ENCODE peak calls at places on chromosomes 7 and 10, in six cellular contexts. One of them, this sample, is unnamed. For H3K9me3, the result is how much of the 10 kb centered on the place peaks cover.

GRCh38 chr10:121084675-121085070 is 233.5 kb downstream of the WDR11 start:
- DNase-seq in AG04450: no peak
- DNase-seq in OCI-LY7: no peak
- DNase-seq in effector memory CD4-positive, alpha-beta T cell: no peak
- DNase-seq in endodermal cell: peak
- DNase-seq in psoas muscle: no peak
- DNase-seq in this sample: no peak

GRCh38 chr7:139713835-139714162 is 64.0 kb downstream of the HIPK2 start:
- DNase-seq in AG04450: no peak
- DNase-seq in effector memory CD4-positive, alpha-beta T cell: no peak
- DNase-seq in OCI-LY7: no peak
- DNase-seq in psoas muscle: no peak
- DNase-seq in endodermal cell: no peak
- DNase-seq in this sample: no peak

GRCh38 chr10:33133557-33133956 is 175.5 kb upstream of the ITGB1 start:
- DNase-seq in endodermal cell: no peak
- DNase-seq in AG04450: no peak
- DNase-seq in effector memory CD4-positive, alpha-beta T cell: no peak
- DNase-seq in psoas muscle: no peak
- DNase-seq in OCI-LY7: no peak
- DNase-seq in this sample: no peak

GRCh38 chr7:139340808-139341057 is 404 bp upstream of the FMC1 start:
- DNase-seq in effector memory CD4-positive, alpha-beta T cell: no peak
- DNase-seq in psoas muscle: peak
- DNase-seq in endodermal cell: no peak
- DNase-seq in OCI-LY7: no peak
- DNase-seq in AG04450: no peak
- DNase-seq in this sample: no peak

GRCh38 chr7:92854501-92855238 is 18.3 kb upstream of the CDK6 start:
- DNase-seq in OCI-LY7: no peak
- DNase-seq in effector memory CD4-positive, alpha-beta T cell: no peak
- DNase-seq in psoas muscle: no peak
- DNase-seq in endodermal cell: no peak
- DNase-seq in AG04450: no peak
- DNase-seq in this sample: no peak

GRCh38 chr10:1308415-1308814 is 252.2 kb downstream of the WDR37 start:
- DNase-seq in OCI-LY7: no peak
- DNase-seq in AG04450: no peak
- DNase-seq in endodermal cell: no peak
- DNase-seq in effector memory CD4-positive, alpha-beta T cell: no peak
- DNase-seq in psoas muscle: no peak
- DNase-seq in this sample: no peak

GRCh38 chr7:120033114-120033513 is 239.9 kb upstream of the KCND2 start:
- DNase-seq in effector memory CD4-positive, alpha-beta T cell: no peak
- DNase-seq in OCI-LY7: no peak
- DNase-seq in psoas muscle: no peak
- DNase-seq in endodermal cell: no peak
- DNase-seq in AG04450: no peak
- DNase-seq in this sample: no peak

GRCh38 chr7:117993377-117994003 is 120.2 kb upstream of the CTTNBP2 start:
- DNase-seq in endodermal cell: peak
- DNase-seq in psoas muscle: no peak
- DNase-seq in AG04450: no peak
- DNase-seq in OCI-LY7: peak
- DNase-seq in effector memory CD4-positive, alpha-beta T cell: no peak
- DNase-seq in this sample: no peak

GRCh38 chr7:158314394-158314793 is 273.2 kb downstream of the PTPRN2 start:
- DNase-seq in AG04450: no peak
- DNase-seq in effector memory CD4-positive, alpha-beta T cell: no peak
- DNase-seq in psoas muscle: no peak
- DNase-seq in endodermal cell: no peak
- DNase-seq in OCI-LY7: no peak
- DNase-seq in this sample: no peak

GRCh38 chr7:158315326-158315725 is 272.3 kb downstream of the PTPRN2 start:
- DNase-seq in effector memory CD4-positive, alpha-beta T cell: no peak
- DNase-seq in endodermal cell: no peak
- DNase-seq in AG04450: no peak
- DNase-seq in psoas muscle: no peak
- DNase-seq in OCI-LY7: no peak
- DNase-seq in this sample: no peak

GRCh38 chr7:158312789-158313188 is 274.8 kb downstream of the PTPRN2 start:
- DNase-seq in effector memory CD4-positive, alpha-beta T cell: no peak
- DNase-seq in AG04450: no peak
- DNase-seq in psoas muscle: no peak
- DNase-seq in endodermal cell: no peak
- DNase-seq in OCI-LY7: no peak
- DNase-seq in this sample: no peak

GRCh38 chr7:158315881-158316280 is 271.7 kb downstream of the PTPRN2 start:
- DNase-seq in effector memory CD4-positive, alpha-beta T cell: no peak
- DNase-seq in OCI-LY7: no peak
- DNase-seq in psoas muscle: no peak
- DNase-seq in AG04450: no peak
- DNase-seq in endodermal cell: no peak
- DNase-seq in this sample: no peak

GRCh38 chr7:158313931-158314330 is 273.7 kb downstream of the PTPRN2 start:
- DNase-seq in AG04450: no peak
- DNase-seq in effector memory CD4-positive, alpha-beta T cell: no peak
- DNase-seq in endodermal cell: no peak
- DNase-seq in OCI-LY7: no peak
- DNase-seq in psoas muscle: no peak
- DNase-seq in this sample: no peak
- H3K9me3 ChIP-seq in AG04450: half or more
- H3K9me3 ChIP-seq in effector memory CD4-positive, alpha-beta T cell: under half
- H3K9me3 ChIP-seq in endodermal cell: half or more
- H3K9me3 ChIP-seq in OCI-LY7: under half
- H3K9me3 ChIP-seq in psoas muscle: under half
- H3K9me3 ChIP-seq in this sample: under half

DNA sequence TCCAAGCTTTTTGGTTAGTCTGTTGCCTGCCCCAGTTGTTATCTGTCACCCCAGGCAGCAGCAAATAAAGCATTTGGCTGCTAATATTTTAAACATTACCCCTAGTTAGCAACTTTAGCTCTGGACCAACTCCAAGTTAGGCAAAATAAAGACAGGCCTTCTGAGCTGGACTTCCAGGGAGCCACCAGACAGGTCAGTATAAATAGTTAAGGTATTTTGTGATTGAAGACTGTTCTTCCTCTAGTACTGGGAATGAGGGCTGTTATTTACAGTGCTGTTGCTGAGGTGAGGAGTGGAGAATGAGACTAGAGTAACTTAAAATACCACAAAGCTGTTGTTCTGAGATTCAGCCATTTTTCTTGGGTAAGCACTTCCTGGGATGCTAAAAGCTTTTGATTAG is 40.1 kb downstream of the ZNF518A start:
- DNase-seq in effector memory CD4-positive, alpha-beta T cell: no peak
- DNase-seq in psoas muscle: no peak
- DNase-seq in OCI-LY7: no peak
- DNase-seq in endodermal cell: no peak
- DNase-seq in AG04450: no peak
- DNase-seq in this sample: no peak
- H3K9me3 ChIP-seq in effector memory CD4-positive, alpha-beta T cell: under half
- H3K9me3 ChIP-seq in psoas muscle: under half
- H3K9me3 ChIP-seq in OCI-LY7: under half
- H3K9me3 ChIP-seq in endodermal cell: under half
- H3K9me3 ChIP-seq in AG04450: under half
- H3K9me3 ChIP-seq in this sample: under half

DNA sequence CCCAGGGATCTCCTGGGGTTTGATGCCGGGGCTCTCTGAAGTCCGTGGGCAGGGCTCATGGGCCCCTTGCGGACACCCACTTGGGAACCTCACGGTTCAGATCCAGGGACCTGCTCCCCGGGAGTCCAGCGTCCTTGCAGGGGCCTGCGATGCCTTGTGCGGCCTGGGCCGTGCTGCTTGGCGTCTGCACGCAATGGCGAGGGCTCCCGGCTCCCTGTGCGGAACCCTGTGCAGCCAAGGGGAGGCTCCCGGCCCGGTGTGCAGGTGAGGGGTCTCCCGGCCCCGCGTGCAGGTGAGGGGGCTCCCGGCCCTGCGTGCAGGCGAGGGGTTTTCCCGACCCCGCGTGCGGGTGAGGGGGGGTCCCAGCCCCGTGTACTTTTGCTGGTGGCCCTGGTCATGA is 146.7 kb downstream of the DNAJB6 start:
- DNase-seq in effector memory CD4-positive, alpha-beta T cell: no peak
- DNase-seq in psoas muscle: no peak
- DNase-seq in OCI-LY7: no peak
- DNase-seq in AG04450: no peak
- DNase-seq in endodermal cell: peak
- DNase-seq in this sample: no peak
- H3K9me3 ChIP-seq in effector memory CD4-positive, alpha-beta T cell: under half
- H3K9me3 ChIP-seq in psoas muscle: under half
- H3K9me3 ChIP-seq in OCI-LY7: under half
- H3K9me3 ChIP-seq in AG04450: half or more
- H3K9me3 ChIP-seq in endodermal cell: half or more
- H3K9me3 ChIP-seq in this sample: under half

GRCh38 chr10:69552268-69552667 is 21.0 kb downstream of the NEUROG3 start:
- DNase-seq in endodermal cell: no peak
- DNase-seq in psoas muscle: no peak
- DNase-seq in AG04450: no peak
- DNase-seq in effector memory CD4-positive, alpha-beta T cell: no peak
- DNase-seq in OCI-LY7: no peak
- DNase-seq in this sample: no peak

GRCh38 chr10:69558559-69558958 is 14.7 kb downstream of the NEUROG3 start:
- DNase-seq in OCI-LY7: no peak
- DNase-seq in psoas muscle: no peak
- DNase-seq in effector memory CD4-positive, alpha-beta T cell: no peak
- DNase-seq in AG04450: no peak
- DNase-seq in endodermal cell: no peak
- DNase-seq in this sample: no peak

GRCh38 chr10:69554611-69555010 is 18.6 kb downstream of the NEUROG3 start:
- DNase-seq in psoas muscle: no peak
- DNase-seq in OCI-LY7: no peak
- DNase-seq in effector memory CD4-positive, alpha-beta T cell: no peak
- DNase-seq in AG04450: no peak
- DNase-seq in endodermal cell: no peak
- DNase-seq in this sample: no peak

GRCh38 chr10:69549959-69550358 is 23.3 kb downstream of the NEUROG3 start:
- DNase-seq in psoas muscle: no peak
- DNase-seq in endodermal cell: no peak
- DNase-seq in AG04450: no peak
- DNase-seq in effector memory CD4-positive, alpha-beta T cell: no peak
- DNase-seq in OCI-LY7: peak
- DNase-seq in this sample: no peak

GRCh38 chr10:69553328-69553727 is 19.9 kb downstream of the NEUROG3 start:
- DNase-seq in OCI-LY7: no peak
- DNase-seq in AG04450: no peak
- DNase-seq in endodermal cell: no peak
- DNase-seq in psoas muscle: no peak
- DNase-seq in effector memory CD4-positive, alpha-beta T cell: no peak
- DNase-seq in this sample: no peak
- H3K9me3 ChIP-seq in OCI-LY7: under half
- H3K9me3 ChIP-seq in AG04450: under half
- H3K9me3 ChIP-seq in endodermal cell: under half
- H3K9me3 ChIP-seq in psoas muscle: under half
- H3K9me3 ChIP-seq in effector memory CD4-positive, alpha-beta T cell: under half
- H3K9me3 ChIP-seq in this sample: under half

GRCh38 chr7:57370066-57370738 is 79.8 kb upstream of the ZNF716 start:
- DNase-seq in effector memory CD4-positive, alpha-beta T cell: no peak
- DNase-seq in AG04450: no peak
- DNase-seq in OCI-LY7: no peak
- DNase-seq in endodermal cell: no peak
- DNase-seq in psoas muscle: no peak
- DNase-seq in this sample: no peak

GRCh38 chr7:57363321-57363720 is 86.7 kb upstream of the ZNF716 start:
- DNase-seq in endodermal cell: no peak
- DNase-seq in psoas muscle: no peak
- DNase-seq in effector memory CD4-positive, alpha-beta T cell: no peak
- DNase-seq in AG04450: no peak
- DNase-seq in OCI-LY7: no peak
- DNase-seq in this sample: no peak

GRCh38 chr7:57370739-57371098 is 79.3 kb upstream of the ZNF716 start:
- DNase-seq in effector memory CD4-positive, alpha-beta T cell: no peak
- DNase-seq in endodermal cell: no peak
- DNase-seq in AG04450: no peak
- DNase-seq in OCI-LY7: no peak
- DNase-seq in psoas muscle: no peak
- DNase-seq in this sample: no peak

GRCh38 chr7:57364933-57365710 is 84.9 kb upstream of the ZNF716 start:
- DNase-seq in psoas muscle: no peak
- DNase-seq in AG04450: no peak
- DNase-seq in effector memory CD4-positive, alpha-beta T cell: no peak
- DNase-seq in OCI-LY7: no peak
- DNase-seq in endodermal cell: no peak
- DNase-seq in this sample: no peak

GRCh38 chr7:57367171-57367570 is 82.8 kb upstream of the ZNF716 start:
- DNase-seq in OCI-LY7: no peak
- DNase-seq in effector memory CD4-positive, alpha-beta T cell: no peak
- DNase-seq in AG04450: no peak
- DNase-seq in endodermal cell: no peak
- DNase-seq in psoas muscle: no peak
- DNase-seq in this sample: no peak
- H3K9me3 ChIP-seq in OCI-LY7: under half
- H3K9me3 ChIP-seq in effector memory CD4-positive, alpha-beta T cell: under half
- H3K9me3 ChIP-seq in AG04450: half or more
- H3K9me3 ChIP-seq in endodermal cell: half or more
- H3K9me3 ChIP-seq in psoas muscle: under half
- H3K9me3 ChIP-seq in this sample: under half

GRCh38 chr7:64533756-64534155 is 29.1 kb downstream of the ZNF680 start:
- DNase-seq in AG04450: no peak
- DNase-seq in effector memory CD4-positive, alpha-beta T cell: no peak
- DNase-seq in OCI-LY7: no peak
- DNase-seq in endodermal cell: no peak
- DNase-seq in psoas muscle: no peak
- DNase-seq in this sample: no peak
- H3K9me3 ChIP-seq in AG04450: under half
- H3K9me3 ChIP-seq in effector memory CD4-positive, alpha-beta T cell: under half
- H3K9me3 ChIP-seq in OCI-LY7: half or more
- H3K9me3 ChIP-seq in endodermal cell: half or more
- H3K9me3 ChIP-seq in psoas muscle: under half
- H3K9me3 ChIP-seq in this sample: under half

DNA sequence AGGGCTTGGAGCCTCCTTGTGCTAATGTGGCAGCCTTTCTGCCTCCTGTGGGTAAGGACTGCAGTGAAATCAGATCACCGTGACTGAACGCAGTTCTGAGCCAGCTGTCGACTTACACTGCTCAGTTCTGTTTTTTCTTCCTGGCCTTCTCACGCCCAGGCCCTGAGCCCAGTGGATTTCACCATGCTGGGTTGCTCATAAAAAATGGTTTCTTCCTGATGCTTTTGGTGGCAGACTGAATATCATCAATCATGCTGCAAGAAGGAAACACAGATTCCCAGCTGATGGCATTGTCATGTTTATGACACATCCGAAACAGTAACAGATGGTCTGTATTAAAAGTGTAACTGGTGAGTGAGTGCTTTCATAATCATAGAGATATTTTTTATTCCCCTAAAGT is 389.6 kb downstream of the GALNT17 start:
- DNase-seq in psoas muscle: peak
- DNase-seq in AG04450: no peak
- DNase-seq in OCI-LY7: no peak
- DNase-seq in endodermal cell: no peak
- DNase-seq in effector memory CD4-positive, alpha-beta T cell: no peak
- DNase-seq in this sample: no peak
- H3K9me3 ChIP-seq in psoas muscle: under half
- H3K9me3 ChIP-seq in AG04450: under half
- H3K9me3 ChIP-seq in OCI-LY7: under half
- H3K9me3 ChIP-seq in endodermal cell: half or more
- H3K9me3 ChIP-seq in effector memory CD4-positive, alpha-beta T cell: under half
- H3K9me3 ChIP-seq in this sample: under half